ENCODE peak calls at places on chromosomes 7 and 10, in nine cellular contexts. One of them, this sample, is unnamed.

GRCh38 chr10:58886390-58886789 is 290.1 kb upstream of the PHYHIPL start:
- DNase-seq in stimulated activated CD8-positive, alpha-beta memory T cell treated with anti-CD3 and anti-CD28 coated beads, Interleukin-15, amount 100 ng/mL, for 4 hours: no peak
- DNase-seq in GF-D8: no peak
- DNase-seq in GM12865: no peak
- DNase-seq in AG20443: no peak
- DNase-seq in T-cell: no peak
- DNase-seq in activated CD4-positive, alpha-beta memory T cell treated with anti-CD3 and anti-CD28 coated beads, Interleukin-2, amount 10 ng/mL, durations not matched to agents 7 days and 5 days: no peak
- DNase-seq in amygdala: no peak
- DNase-seq in iPS-NIHi11: no peak
- DNase-seq in this sample: no peak

GRCh38 chr7:15558747-15559146 is 3.1 kb downstream of the AGMO start:
- DNase-seq in AG20443: no peak
- DNase-seq in stimulated activated CD8-positive, alpha-beta memory T cell treated with anti-CD3 and anti-CD28 coated beads, Interleukin-15, amount 100 ng/mL, for 4 hours: no peak
- DNase-seq in GF-D8: no peak
- DNase-seq in amygdala: no peak
- DNase-seq in GM12865: no peak
- DNase-seq in activated CD4-positive, alpha-beta memory T cell treated with anti-CD3 and anti-CD28 coated beads, Interleukin-2, amount 10 ng/mL, durations not matched to agents 7 days and 5 days: no peak
- DNase-seq in T-cell: no peak
- DNase-seq in iPS-NIHi11: no peak
- DNase-seq in this sample: no peak

GRCh38 chr10:63553031-63553430 is 31.8 kb downstream of the REEP3 start:
- DNase-seq in AG20443: peak; percentile 76
- DNase-seq in stimulated activated CD8-positive, alpha-beta memory T cell treated with anti-CD3 and anti-CD28 coated beads, Interleukin-15, amount 100 ng/mL, for 4 hours: no peak
- DNase-seq in GF-D8: no peak
- DNase-seq in amygdala: no peak
- DNase-seq in iPS-NIHi11: no peak
- DNase-seq in T-cell: no peak
- DNase-seq in activated CD4-positive, alpha-beta memory T cell treated with anti-CD3 and anti-CD28 coated beads, Interleukin-2, amount 10 ng/mL, durations not matched to agents 7 days and 5 days: no peak
- DNase-seq in GM12865: no peak
- DNase-seq in this sample: no peak

GRCh38 chr7:146826338-146826737 is 709.7 kb downstream of the CNTNAP2 start:
- DNase-seq in T-cell: no peak
- DNase-seq in stimulated activated CD8-positive, alpha-beta memory T cell treated with anti-CD3 and anti-CD28 coated beads, Interleukin-15, amount 100 ng/mL, for 4 hours: no peak
- DNase-seq in AG20443: no peak
- DNase-seq in activated CD4-positive, alpha-beta memory T cell treated with anti-CD3 and anti-CD28 coated beads, Interleukin-2, amount 10 ng/mL, durations not matched to agents 7 days and 5 days: no peak
- DNase-seq in iPS-NIHi11: peak; percentile 12
- DNase-seq in amygdala: no peak
- DNase-seq in GM12865: no peak
- DNase-seq in GF-D8: no peak
- DNase-seq in this sample: no peak

GRCh38 chr7:38463277-38464224 is 167.6 kb downstream of the AMPH start:
- DNase-seq in GF-D8: no peak
- DNase-seq in GM12865: peak; percentile 92
- DNase-seq in activated CD4-positive, alpha-beta memory T cell treated with anti-CD3 and anti-CD28 coated beads, Interleukin-2, amount 10 ng/mL, durations not matched to agents 7 days and 5 days: peak; percentile 81
- DNase-seq in T-cell: peak; percentile 68
- DNase-seq in iPS-NIHi11: no peak
- DNase-seq in AG20443: peak; percentile 54
- DNase-seq in amygdala: peak; percentile 61
- DNase-seq in stimulated activated CD8-positive, alpha-beta memory T cell treated with anti-CD3 and anti-CD28 coated beads, Interleukin-15, amount 100 ng/mL, for 4 hours: peak; percentile 43
- DNase-seq in this sample: no peak

GRCh38 chr10:29356931-29357330 is 68.1 kb downstream of the LYZL1 start:
- DNase-seq in GM12865: no peak
- DNase-seq in iPS-NIHi11: no peak
- DNase-seq in AG20443: peak; percentile 52
- DNase-seq in activated CD4-positive, alpha-beta memory T cell treated with anti-CD3 and anti-CD28 coated beads, Interleukin-2, amount 10 ng/mL, durations not matched to agents 7 days and 5 days: no peak
- DNase-seq in stimulated activated CD8-positive, alpha-beta memory T cell treated with anti-CD3 and anti-CD28 coated beads, Interleukin-15, amount 100 ng/mL, for 4 hours: no peak
- DNase-seq in amygdala: no peak
- DNase-seq in GF-D8: no peak
- DNase-seq in T-cell: no peak
- DNase-seq in this sample: no peak

GRCh38 chr10:63718453-63718852 is 197.3 kb downstream of the REEP3 start:
- DNase-seq in stimulated activated CD8-positive, alpha-beta memory T cell treated with anti-CD3 and anti-CD28 coated beads, Interleukin-15, amount 100 ng/mL, for 4 hours: no peak
- DNase-seq in T-cell: no peak
- DNase-seq in iPS-NIHi11: no peak
- DNase-seq in activated CD4-positive, alpha-beta memory T cell treated with anti-CD3 and anti-CD28 coated beads, Interleukin-2, amount 10 ng/mL, durations not matched to agents 7 days and 5 days: no peak
- DNase-seq in amygdala: no peak
- DNase-seq in GF-D8: no peak
- DNase-seq in AG20443: no peak
- DNase-seq in GM12865: no peak
- DNase-seq in this sample: no peak

GRCh38 chr10:119113805-119114732 is 10.2 kb downstream of the DENND10 start:
- DNase-seq in GF-D8: peak; percentile 95
- DNase-seq in stimulated activated CD8-positive, alpha-beta memory T cell treated with anti-CD3 and anti-CD28 coated beads, Interleukin-15, amount 100 ng/mL, for 4 hours: no peak
- DNase-seq in amygdala: no peak
- DNase-seq in activated CD4-positive, alpha-beta memory T cell treated with anti-CD3 and anti-CD28 coated beads, Interleukin-2, amount 10 ng/mL, durations not matched to agents 7 days and 5 days: no peak
- DNase-seq in AG20443: peak; percentile 90
- DNase-seq in GM12865: no peak
- DNase-seq in T-cell: no peak
- DNase-seq in iPS-NIHi11: no peak
- DNase-seq in this sample: no peak

GRCh38 chr7:150732786-150733733 is 4.2 kb upstream of the GIMAP5 start:
- DNase-seq in AG20443: no peak
- DNase-seq in stimulated activated CD8-positive, alpha-beta memory T cell treated with anti-CD3 and anti-CD28 coated beads, Interleukin-15, amount 100 ng/mL, for 4 hours: no peak
- DNase-seq in amygdala: no peak
- DNase-seq in GM12865: no peak
- DNase-seq in activated CD4-positive, alpha-beta memory T cell treated with anti-CD3 and anti-CD28 coated beads, Interleukin-2, amount 10 ng/mL, durations not matched to agents 7 days and 5 days: no peak
- DNase-seq in GF-D8: no peak
- DNase-seq in T-cell: no peak
- DNase-seq in iPS-NIHi11: no peak
- DNase-seq in this sample: no peak

GRCh38 chr7:21967500-21968099 is 21.9 kb upstream of the CDCA7L start:
- DNase-seq in activated CD4-positive, alpha-beta memory T cell treated with anti-CD3 and anti-CD28 coated beads, Interleukin-2, amount 10 ng/mL, durations not matched to agents 7 days and 5 days: no peak
- DNase-seq in T-cell: peak; percentile 17
- DNase-seq in AG20443: no peak
- DNase-seq in GM12865: peak; percentile 44
- DNase-seq in GF-D8: peak; percentile 47
- DNase-seq in amygdala: no peak
- DNase-seq in stimulated activated CD8-positive, alpha-beta memory T cell treated with anti-CD3 and anti-CD28 coated beads, Interleukin-15, amount 100 ng/mL, for 4 hours: no peak
- DNase-seq in iPS-NIHi11: no peak
- DNase-seq in this sample: no peak

This sample was measured in SIG-M5.